ENCODE peak calls at places on chromosomes 13 and 19, in five cellular contexts. W, G, Q, D and L are unnamed samples.
A peak's percentile ranks its signal among the peaks of the same experiment; 100 is the strongest.

GRCh38 chr19:48999481-49000325 is 6.0 kb downstream of the RUVBL2 start:
- DNase-seq in W (peak; percentile 89), G (no peak), Q (peak; percentile 77), D (peak; percentile 14), L (peak; percentile 55)

GRCh38 chr13:26977541-26977940 is 194.1 kb downstream of the USP12 start:
- DNase-seq in W (no peak), G (no peak), Q (peak; percentile 64), D (no peak), L (no peak)

GRCh38 chr19:27971071-27971470 is 1241.9 kb downstream of the UQCRFS1 start:
- DNase-seq in W (no peak), G (no peak), Q (no peak), D (no peak), L (no peak)

GRCh38 chr19:47663911-47664771 is 49.1 kb upstream of the EHD2 start:
- DNase-seq in W (no peak), G (peak; percentile 79), Q (peak; percentile 100), D (peak; percentile 53), L (peak; percentile 89)

GRCh38 chr19:5943623-5944022 is 29.6 kb downstream of the CAPS start:
- DNase-seq in W (no peak), G (no peak), Q (peak; percentile 72), D (no peak), L (no peak)

GRCh38 chr19:6613711-6614110 is 22.8 kb upstream of the CD70 start:
- DNase-seq in W (peak; percentile 77), G (no peak), Q (peak; percentile 65), D (no peak), L (no peak)

GRCh38 chr13:42526276-42526675 is 47.7 kb upstream of the TNFSF11 start:
- DNase-seq in W (no peak), G (no peak), Q (no peak), D (no peak), L (no peak)

GRCh38 chr19:46756544-46756888 is 10.3 kb upstream of the STRN4 start:
- DNase-seq in W (no peak), G (no peak), Q (no peak), D (no peak), L (no peak)

GRCh38 chr13:41179593-41180250 is 14.6 kb downstream of the KBTBD7 start:
- DNase-seq in W (no peak), G (no peak), Q (peak; percentile 81), D (no peak), L (no peak)

GRCh38 chr13:111399776-111400505 is 79.5 kb downstream of the TEX29 start:
- DNase-seq in W (no peak), G (no peak), Q (no peak), D (no peak), L (no peak)

GRCh38 chr13:90686438-90686837 is 661.0 kb upstream of the MIR17HG start:
- DNase-seq in W (no peak), G (no peak), Q (peak; percentile 92), D (no peak), L (peak; percentile 29)